ENCODE peak calls at places on chromosomes 11 and 22, in nine cellular contexts. P is HL-60, N is BJ, J is GM12865, G is esophagus squamous epithelium, T is MM.1S, D is astrocyte of the spinal cord, B is sigmoid colon, H is cardiac fibroblast. L is an unnamed sample.

GRCh38 chr22:26673485-26673884 is 16.1 kb downstream of the MIAT start:
- DNase-seq in B (no peak), D (no peak), N (no peak), J (peak; percentile 50), P (no peak), G (no peak), T (no peak), H (no peak), L (no peak)

GRCh38 chr11:72778535-72779494 is 15.0 kb downstream of the STARD10 start:
- DNase-seq in B (no peak), H (no peak), T (no peak), D (no peak), G (no peak), J (no peak), P (no peak), N (no peak), L (no peak)

GRCh38 chr11:8082391-8083087 is 1.5 kb downstream of the TUB start:
- DNase-seq in T (no peak), B (no peak), N (no peak), P (no peak), D (no peak), G (no peak), J (no peak), H (no peak), L (no peak)

GRCh38 chr22:36764641-36765040 is 11.3 kb downstream of the IFT27 start:
- DNase-seq in D (no peak), H (no peak), J (no peak), G (no peak), T (no peak), B (peak; percentile 49), P (no peak), N (no peak), L (no peak)

GRCh38 chr11:78801161-78801884 is 226.7 kb upstream of the NARS2 start:
- DNase-seq in D (peak; percentile 96), P (peak; percentile 46), G (no peak), J (no peak), H (peak; percentile 94), T (no peak), B (peak; percentile 86), N (peak; percentile 95), L (peak; percentile 97)

GRCh38 chr11:8015753-8016239 is 28.7 kb downstream of the EIF3F start:
- DNase-seq in D (peak; percentile 33), G (no peak), B (no peak), N (no peak), J (no peak), P (no peak), H (no peak), T (no peak), L (no peak)

GRCh38 chr11:45333506-45333971 is 47.4 kb upstream of the SYT13 start:
- DNase-seq in D (peak; percentile 43), J (peak; percentile 19), H (peak; percentile 86), P (peak; percentile 20), B (peak; percentile 85), G (no peak), N (no peak), T (peak; percentile 16), L (no peak)

GRCh38 chr11:111735262-111736116 is 30.7 kb downstream of the PPP2R1B start:
- DNase-seq in J (no peak), D (peak; percentile 99), H (peak; percentile 99), G (no peak), P (no peak), N (peak; percentile 94), B (peak; percentile 94), T (no peak), L (peak; percentile 93)

GRCh38 chr11:8354622-8355417 is 91.1 kb upstream of the LMO1 start:
- DNase-seq in P (no peak), D (no peak), N (no peak), T (no peak), J (peak; percentile 19), G (no peak), H (no peak), B (no peak), L (no peak)

GRCh38 chr11:110463153-110463552 is 33.4 kb downstream of the FDX1 start:
- DNase-seq in P (peak; percentile 15), J (peak; percentile 30), H (peak; percentile 75), D (peak; percentile 57), B (no peak), G (no peak), T (no peak), N (no peak), L (no peak)

GRCh38 chr11:3614742-3615171 is 27.0 kb downstream of the ART5 start:
- DNase-seq in G (no peak), N (no peak), H (no peak), B (no peak), P (peak; percentile 35), J (peak; percentile 68), T (peak; percentile 91), D (no peak), L (no peak)

GRCh38 chr11:132718711-132719641 is 813.3 kb downstream of the OPCML start:
- DNase-seq in T (peak; percentile 94), J (peak; percentile 73), H (peak; percentile 42), P (no peak), G (no peak), B (no peak), N (peak; percentile 1), D (peak; percentile 37), L (no peak)

GRCh38 chr22:47328550-47329243 is 566.2 kb downstream of the TBC1D22A start:
- DNase-seq in J (no peak), P (no peak), D (peak; percentile 97), B (no peak), G (no peak), N (peak; percentile 84), H (peak; percentile 94), T (no peak), L (no peak)

GRCh38 chr11:113167599-113167998 is 146.8 kb upstream of the TTC12 start:
- DNase-seq in P (no peak), N (no peak), D (no peak), G (no peak), H (no peak), T (no peak), J (no peak), B (no peak), L (no peak)

GRCh38 chr22:30038219-30038618 is 42.0 kb upstream of the HORMAD2 start:
- DNase-seq in N (no peak), H (peak; percentile 90), B (no peak), G (no peak), P (no peak), T (no peak), J (no peak), D (peak; percentile 62), L (no peak)

DNA sequence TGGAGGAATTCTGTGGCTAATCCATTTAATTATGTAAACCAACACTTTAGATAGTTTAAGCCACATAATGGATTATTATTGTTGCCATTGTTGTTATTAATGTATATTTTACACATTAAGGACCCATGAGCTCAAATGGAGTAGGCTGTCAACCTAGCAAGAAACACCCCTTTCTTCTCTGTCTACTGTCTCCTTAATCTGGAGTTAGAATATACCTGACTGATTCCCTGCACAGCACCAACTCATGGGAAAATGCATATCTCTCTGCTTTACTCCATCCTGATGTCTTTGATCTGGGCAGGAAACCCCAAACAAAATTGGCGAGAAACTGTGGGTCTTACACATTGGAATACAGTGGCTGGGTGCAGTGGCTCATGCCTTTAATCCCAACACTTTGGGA is 24.0 kb upstream of the ME3 start:
- DNase-seq in T (no peak), P (no peak), B (no peak), H (no peak), J (no peak), G (no peak), D (no peak), N (no peak), L (no peak)
- H3K4me3 ChIP-seq in T (no peak overlapping the region), P (no peak overlapping the region), B (no peak overlapping the region), H (no peak overlapping the region), J (no peak overlapping the region), G (no peak overlapping the region), D (no peak overlapping the region), N (no peak overlapping the region), L (no peak overlapping the region)

GRCh38 chr22:45868586-45869443 is 108.1 kb downstream of the WNT7B start:
- DNase-seq in N (no peak), J (no peak), H (no peak), G (no peak), D (no peak), P (no peak), T (no peak), B (peak; percentile 53), L (no peak)

GRCh38 chr22:45867906-45868555 is 108.9 kb downstream of the WNT7B start:
- DNase-seq in T (no peak), P (no peak), B (no peak), G (no peak), H (no peak), N (no peak), J (no peak), D (no peak), L (no peak)

GRCh38 chr22:45865561-45866397 is 111.2 kb downstream of the WNT7B start:
- DNase-seq in D (no peak), J (no peak), N (no peak), P (no peak), B (peak; percentile 59), G (no peak), T (no peak), H (no peak), L (no peak)

GRCh38 chr22:45866398-45867117 is 110.4 kb downstream of the WNT7B start:
- DNase-seq in N (no peak), T (no peak), B (no peak), J (no peak), H (no peak), G (no peak), D (no peak), P (no peak), L (no peak)

DNA sequence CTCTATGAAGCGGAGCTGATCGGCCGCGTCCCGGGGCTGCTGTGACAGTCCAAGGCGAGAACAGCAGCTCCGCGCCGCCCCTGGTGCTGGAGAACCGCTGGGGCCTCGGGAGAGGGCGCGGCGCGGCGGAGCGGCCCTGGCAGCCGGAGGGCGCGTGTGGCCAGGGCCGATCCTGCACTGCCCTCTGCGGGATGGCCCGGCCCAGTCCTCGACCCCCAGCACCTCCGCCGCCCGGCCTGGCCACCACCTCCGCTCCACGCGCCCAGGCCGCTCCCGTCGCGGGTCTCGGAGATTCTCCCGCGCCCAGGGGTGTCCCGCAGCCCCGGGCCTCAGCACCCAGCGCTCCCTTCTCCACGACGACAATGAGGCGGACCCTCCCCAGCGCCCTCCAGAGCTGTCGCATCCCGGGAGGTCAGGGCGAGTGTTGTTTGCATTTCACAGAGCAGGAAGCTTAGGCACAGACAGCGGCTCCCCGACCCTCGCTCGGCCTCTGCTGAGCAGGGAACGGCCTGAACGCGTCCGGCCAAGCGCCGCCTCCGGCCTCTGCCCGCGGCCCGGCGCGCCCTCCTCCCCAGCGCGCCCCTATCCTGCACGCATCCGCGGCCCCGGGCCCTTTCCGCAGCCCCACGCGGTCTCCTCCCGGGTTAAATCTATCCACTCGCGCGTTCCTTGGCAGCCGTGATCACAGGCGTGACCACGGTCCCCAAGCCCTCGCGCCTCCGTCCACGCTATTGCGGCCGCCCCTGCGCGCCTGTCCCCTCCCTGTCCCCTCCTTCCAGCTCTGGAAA is 109.7 kb downstream of the WNT7B start:
- DNase-seq in D (no peak), N (no peak), T (no peak), G (no peak), P (no peak), B (peak; percentile 53), H (peak; percentile 43), J (no peak), L (no peak)
- TF ChIP-seq CTCF in D (peak; percentile 21), N (no peak), T (no peak), G (peak; percentile 34), P (no peak), B (no peak), H (no peak), J (no peak), L (no peak)

GRCh38 chr11:94401773-94402265 is 600 bp upstream of the GPR83 start:
- DNase-seq in N (no peak), P (no peak), T (no peak), D (no peak), G (no peak), B (no peak), J (no peak), H (no peak), L (no peak)
- H3K4me3 ChIP-seq in N (peak overlapping the region; percentile 34), P (no peak overlapping the region), T (no peak overlapping the region), D (peak overlapping the region; percentile 40), G (peak overlapping the region; percentile 53), B (peak overlapping the region; percentile 47), J (no peak overlapping the region), H (peak overlapping the region; percentile 35), L (no peak overlapping the region)

GRCh38 chr22:39543095-39543494 is 10.5 kb upstream of the RPS19BP1 start:
- DNase-seq in B (no peak), N (no peak), D (no peak), J (peak; percentile 34), P (no peak), T (no peak), H (peak; percentile 29), G (no peak), L (no peak)
- TF ChIP-seq CTCF in B (no peak), N (peak; percentile 60), D (peak; percentile 64), J (peak; percentile 50), P (peak; percentile 23), T (peak; percentile 41), H (peak; percentile 42), G (no peak), L (peak; percentile 9)